ENCODE peak calls at places on chromosome 11, in eight cellular contexts. T, M, V, H, N, P, X and J are unnamed samples.

GRCh38 chr11:65633390-65634139 is 4.3 kb upstream of the SIPA1 start:
- DNase-seq in P (no peak), M (no peak), H (no peak), V (no peak), N (no peak), X (no peak), T (no peak), J (no peak)

GRCh38 chr11:104799251-104799650 is 99.0 kb downstream of the CASP12 start:
- DNase-seq in H (no peak), T (no peak), V (no peak), P (no peak), M (no peak), X (no peak), N (no peak), J (no peak)

GRCh38 chr11:111923351-111923788 is 4.7 kb downstream of the C11orf52 start:
- DNase-seq in V (peak), N (no peak), H (peak), X (no peak), T (peak), M (peak), P (no peak), J (no peak)

GRCh38 chr11:118108513-118108912 is 21.8 kb upstream of the SMIM35 start:
- DNase-seq in T (no peak), V (no peak), P (no peak), N (peak), H (no peak), X (no peak), M (no peak), J (no peak)

GRCh38 chr11:63884191-63884590 is 32.8 kb downstream of the RCOR2 start:
- DNase-seq in V (no peak), P (no peak), N (no peak), X (no peak), M (no peak), T (no peak), H (no peak), J (no peak)

GRCh38 chr11:78926633-78927347 is 352.1 kb upstream of the NARS2 start:
- DNase-seq in X (no peak), M (peak), P (no peak), N (no peak), H (no peak), T (no peak), V (peak), J (no peak)

GRCh38 chr11:69534166-69534530 is 52.7 kb downstream of the LINC01488 start:
- DNase-seq in P (no peak), M (no peak), X (no peak), T (no peak), V (no peak), N (no peak), H (no peak), J (no peak)

GRCh38 chr11:57406337-57406904 is 16.0 kb upstream of the PRG2 start:
- DNase-seq in H (peak), V (peak), X (no peak), M (peak), N (no peak), P (no peak), T (no peak), J (no peak)

GRCh38 chr11:101096036-101096704 is 33.4 kb downstream of the PGR start:
- DNase-seq in N (peak), H (peak), T (peak), V (no peak), X (no peak), M (peak), P (no peak), J (no peak)

GRCh38 chr11:123481647-123482046 is 51.6 kb downstream of the GRAMD1B start:
- DNase-seq in X (no peak), N (no peak), M (no peak), P (no peak), T (no peak), H (no peak), V (no peak), J (no peak)

GRCh38 chr11:112281776-112282175 is 21.1 kb upstream of the PLET1 start:
- DNase-seq in V (no peak), N (no peak), P (no peak), M (no peak), T (no peak), X (no peak), H (no peak), J (no peak)

GRCh38 chr11:112877561-112877960 is 83.7 kb upstream of the NCAM1 start:
- DNase-seq in X (no peak), P (no peak), T (no peak), H (no peak), M (no peak), V (no peak), N (peak), J (no peak)

GRCh38 chr11:11252403-11252802 is 100.6 kb downstream of the CSNK2A3 start:
- DNase-seq in T (no peak), N (no peak), M (no peak), X (no peak), V (no peak), H (no peak), P (no peak), J (peak)

GRCh38 chr11:47409440-47410403 is 1.3 kb downstream of the SLC39A13 start:
- DNase-seq in X (no peak), T (no peak), H (no peak), N (no peak), P (no peak), M (no peak), V (no peak), J (no peak)

GRCh38 chr11:30758946-30759501 is 172.9 kb upstream of the MPPED2 start:
- DNase-seq in P (no peak), T (peak), X (no peak), H (no peak), N (no peak), V (no peak), M (no peak), J (no peak)